ENCODE peak calls at places on chromosomes 12 and 14, in five cellular contexts. N, O, J, F and C are unnamed samples.

GRCh38 chr12:11727133-11727664 is 77.7 kb downstream of the ETV6 start:
- DNase-seq in N (no peak), O (no peak), F (no peak), J (no peak), C (no peak)

GRCh38 chr12:31280183-31280582 is 45.8 kb downstream of the SINHCAF start:
- DNase-seq in F (no peak), O (no peak), J (no peak), N (no peak), C (no peak)

GRCh38 chr14:104219731-104220224 is 81.4 kb downstream of the KIF26A start:
- DNase-seq in N (no peak), J (no peak), O (peak; percentile 46), F (no peak), C (no peak)

GRCh38 chr12:108854453-108855283 is 2.7 kb downstream of the SSH1 start:
- DNase-seq in O (no peak), N (no peak), F (no peak), J (peak; percentile 99), C (no peak)

GRCh38 chr12:92068441-92068840 is 77.2 kb downstream of the BTG1 start:
- DNase-seq in F (no peak), N (no peak), O (no peak), J (no peak), C (peak; percentile 50)

GRCh38 chr14:28406181-28406580 is 360.4 kb upstream of the FOXG1 start:
- DNase-seq in J (peak; percentile 20), O (no peak), N (no peak), F (no peak), C (no peak)

GRCh38 chr14:23085458-23085857 is 9.5 kb downstream of the ACIN1 start:
- DNase-seq in O (no peak), J (no peak), N (no peak), F (no peak), C (no peak)

GRCh38 chr12:28390716-28391452 is 200.6 kb downstream of the CCDC91 start:
- DNase-seq in F (no peak), J (peak; percentile 87), O (no peak), N (no peak), C (no peak)

GRCh38 chr12:98402081-98402480 is 113.3 kb upstream of the TMPO start:
- DNase-seq in N (no peak), O (no peak), F (no peak), J (no peak), C (no peak)

GRCh38 chr12:103751171-103751570 is 89.9 kb downstream of the NT5DC3 start:
- DNase-seq in N (no peak), O (no peak), J (no peak), F (no peak), C (no peak)

GRCh38 chr14:94462763-94463572 is 10.4 kb upstream of the SERPINA11 start:
- DNase-seq in F (no peak), O (no peak), N (no peak), J (no peak), C (no peak)

GRCh38 chr14:106277503-106277902 is 751.1 kb downstream of the TMEM121 start:
- DNase-seq in F (no peak), N (no peak), J (no peak), O (no peak), C (no peak)

GRCh38 chr12:124764451-124764850 is 99.2 kb downstream of the SCARB1 start:
- DNase-seq in O (no peak), N (no peak), J (peak; percentile 88), F (peak; percentile 77), C (no peak)

GRCh38 chr14:63045234-63045611 is at the start of gene KCNH5:
- DNase-seq in N (peak; percentile 73), J (peak; percentile 15), O (no peak), F (peak; percentile 47), C (peak; percentile 78)

GRCh38 chr12:125081427-125081826 is 16.2 kb downstream of the AACS start:
- DNase-seq in F (no peak), O (no peak), J (no peak), N (no peak), C (peak; percentile 67)

GRCh38 chr14:96589577-96589976 is 87.4 kb downstream of the PAPOLA start:
- DNase-seq in O (peak; percentile 5), J (no peak), N (no peak), F (no peak), C (no peak)

GRCh38 chr12:53096761-53097160 is 706 bp upstream of the IGFBP6 start:
- DNase-seq in N (no peak), F (no peak), O (peak; percentile 68), J (peak; percentile 10), C (no peak)

GRCh38 chr14:58848365-58848764 is 210.6 kb downstream of the DACT1 start:
- DNase-seq in O (no peak), J (no peak), N (no peak), F (no peak), C (no peak)

GRCh38 chr12:6836851-6837250 is 3.9 kb upstream of the GNB3 start:
- DNase-seq in J (no peak), N (no peak), O (no peak), F (peak; percentile 22), C (no peak)

GRCh38 chr12:113647048-113647447 is 175.4 kb upstream of the LHX5 start:
- DNase-seq in O (no peak), J (no peak), F (no peak), N (no peak), C (peak; percentile 13)

GRCh38 chr12:18552829-18553228 is 185.0 kb downstream of the PLCZ1 start:
- DNase-seq in J (no peak), F (no peak), N (no peak), O (no peak), C (no peak)

GRCh38 chr12:57085999-57086950 is 2.6 kb upstream of the NAB2 start:
- DNase-seq in F (peak; percentile 83), N (no peak), J (peak; percentile 82), O (peak; percentile 82), C (peak; percentile 4)

GRCh38 chr14:95328876-95329503 is 9.3 kb upstream of the CLMN start:
- DNase-seq in O (no peak), F (no peak), J (peak; percentile 5), N (no peak), C (no peak)

GRCh38 chr12:118256352-118256751 is 116.4 kb downstream of the TAOK3 start:
- DNase-seq in O (no peak), N (no peak), F (no peak), J (no peak), C (no peak)

GRCh38 chr12:45730842-45731336 is 1.4 kb downstream of the ARID2 start:
- DNase-seq in F (no peak), O (no peak), N (no peak), J (peak; percentile 47), C (peak; percentile 84)

GRCh38 chr14:65961004-65961403 is 525.2 kb upstream of the CCDC196 start:
- DNase-seq in F (peak; percentile 62), J (peak; percentile 63), N (peak; percentile 39), O (no peak), C (peak; percentile 34)

GRCh38 chr12:59087077-59087673 is 166.9 kb upstream of the LRIG3 start:
- DNase-seq in J (peak; percentile 59), O (no peak), F (no peak), N (no peak), C (no peak)